ENCODE peak calls at places on chromosomes 12 and 14, in seven cellular contexts. F is nephron progenitor cell, R is AG09319, D is tibial artery, S is breast epithelium, X is cardiac fibroblast, V is left ventricle myocardium inferior. N is an unnamed sample.

GRCh38 chr12:24928131-24928530 is 20.8 kb downstream of the BCAT1 start:
- DNase-seq in F (no peak), V (no peak), D (no peak), S (no peak), R (no peak), X (no peak), N (no peak)

GRCh38 chr14:61927521-61927920 is 165.3 kb downstream of the SNAPC1 start:
- DNase-seq in S (no peak), X (peak), F (no peak), V (no peak), R (no peak), D (no peak), N (no peak)

GRCh38 chr12:45729233-45730115 is at the start of gene ARID2:
- DNase-seq in R (no peak), F (peak), V (peak), X (peak), D (peak), S (peak), N (no peak)

GRCh38 chr14:30770376-30770775 is 104.0 kb upstream of the COCH start:
- DNase-seq in R (no peak), V (no peak), X (no peak), S (no peak), F (no peak), D (no peak), N (no peak)

GRCh38 chr12:117363953-117364486 is 2.6 kb upstream of the NOS1 start:
- DNase-seq in V (no peak), X (no peak), R (no peak), D (no peak), F (no peak), S (no peak), N (no peak)

GRCh38 chr12:123071401-123072304 is 79.2 kb downstream of the PITPNM2 start:
- DNase-seq in V (peak), F (no peak), R (no peak), D (no peak), X (no peak), S (no peak), N (no peak)

GRCh38 chr12:65878540-65878939 is 54.3 kb downstream of the HMGA2 start:
- DNase-seq in R (no peak), X (no peak), V (no peak), D (no peak), F (no peak), S (no peak), N (no peak)

GRCh38 chr14:96246535-96246839 is 9.5 kb upstream of the BDKRB1 start:
- DNase-seq in R (peak), F (no peak), D (no peak), V (no peak), X (peak), S (no peak), N (peak)

GRCh38 chr12:118307069-118307954 is 65.4 kb downstream of the TAOK3 start:
- DNase-seq in V (no peak), F (no peak), R (peak), D (no peak), S (no peak), X (peak), N (peak)

GRCh38 chr14:56108057-56108456 is 10.2 kb upstream of the PELI2 start:
- DNase-seq in V (no peak), F (no peak), D (no peak), S (no peak), R (no peak), X (no peak), N (no peak)

GRCh38 chr12:113190761-113191160 is 5.2 kb downstream of the RITA1 start:
- DNase-seq in X (peak), S (no peak), F (peak), D (no peak), V (no peak), R (no peak), N (no peak)

GRCh38 chr14:59484611-59485174 is 376 bp downstream of the JKAMP start:
- DNase-seq in F (no peak), S (no peak), D (no peak), X (peak), V (no peak), R (no peak), N (no peak)

GRCh38 chr14:77208266-77208978 is 26.8 kb downstream of the TMEM63C start:
- DNase-seq in D (peak), V (peak), F (peak), R (peak), S (peak), X (peak), N (no peak)

GRCh38 chr12:65568517-65568916 is 255.8 kb upstream of the HMGA2 start:
- DNase-seq in D (no peak), X (peak), R (no peak), V (no peak), S (no peak), F (no peak), N (no peak)

GRCh38 chr12:129614221-129614885 is 289.5 kb downstream of the TMEM132D start:
- DNase-seq in D (no peak), V (no peak), R (no peak), F (no peak), X (no peak), S (no peak), N (no peak)

GRCh38 chr14:101504096-101504948 is 57.0 kb upstream of the DIO3 start:
- DNase-seq in R (no peak), D (peak), X (no peak), S (no peak), V (no peak), F (no peak), N (no peak)

GRCh38 chr14:88901199-88901588 is 76.7 kb downstream of the TTC8 start:
- DNase-seq in F (no peak), X (no peak), V (no peak), S (no peak), D (no peak), R (no peak), N (no peak)

GRCh38 chr12:104460973-104461693 is 4.4 kb downstream of the CHST11 start:
- DNase-seq in R (no peak), V (no peak), S (no peak), X (no peak), D (no peak), F (no peak), N (no peak)

GRCh38 chr12:81888341-81888740 is 129.2 kb upstream of the PPFIA2 start:
- DNase-seq in V (no peak), F (no peak), S (no peak), D (no peak), X (no peak), R (no peak), N (no peak)

GRCh38 chr12:10211101-10211974 is 1.3 kb upstream of the GABARAPL1 start:
- DNase-seq in X (no peak), D (peak), F (no peak), R (no peak), S (no peak), V (no peak), N (no peak)

GRCh38 chr14:30240685-30241084 is 313.0 kb upstream of the PRKD1 start:
- DNase-seq in F (no peak), V (no peak), R (no peak), X (peak), D (no peak), S (no peak), N (no peak)

GRCh38 chr14:52018252-52018651 is 28.9 kb downstream of the RTRAF start:
- DNase-seq in R (no peak), X (peak), D (no peak), F (no peak), S (no peak), V (no peak), N (no peak)

GRCh38 chr12:22101749-22102243 is 55.8 kb downstream of the CMAS start:
- DNase-seq in X (peak), S (no peak), V (no peak), F (no peak), R (peak), D (no peak), N (no peak)

GRCh38 chr12:67665679-67666078 is 17.1 kb downstream of the DYRK2 start:
- DNase-seq in X (no peak), R (no peak), D (no peak), S (no peak), F (no peak), V (no peak), N (no peak)

GRCh38 chr12:7079826-7080125 is 12.5 kb downstream of the C1R start:
- DNase-seq in X (peak), D (no peak), R (no peak), F (no peak), V (no peak), S (no peak), N (peak)

GRCh38 chr14:54742492-54743350 is 159.9 kb downstream of the GCH1 start:
- DNase-seq in R (no peak), V (no peak), D (no peak), S (no peak), F (no peak), X (no peak), N (no peak)

GRCh38 chr14:49997991-49998390 is 105.1 kb downstream of the ARF6 start:
- DNase-seq in F (no peak), D (no peak), V (no peak), X (no peak), R (no peak), S (no peak), N (no peak)

GRCh38 chr12:22518067-22518719 is 26.1 kb downstream of the C2CD5 start:
- DNase-seq in F (no peak), S (peak), D (no peak), R (no peak), X (peak), V (peak), N (no peak)

GRCh38 chr12:67320614-67321305 is 51.6 kb downstream of the CAND1 start:
- DNase-seq in D (no peak), X (peak), F (no peak), S (no peak), V (no peak), R (no peak), N (no peak)

GRCh38 chr12:105083551-105084105 is 630 bp downstream of the ALDH1L2 start:
- DNase-seq in X (peak), F (peak), S (peak), D (peak), R (no peak), V (peak), N (peak)

GRCh38 chr14:23300687-23301223 is 1.9 kb downstream of the PPP1R3E start:
- DNase-seq in F (no peak), D (peak), S (peak), V (peak), X (no peak), R (no peak), N (no peak)

GRCh38 chr12:750356-751191 is 1.8 kb upstream of the WNK1 start:
- DNase-seq in R (no peak), F (no peak), X (no peak), V (no peak), D (no peak), S (no peak), N (no peak)

GRCh38 chr12:42482086-42482819 is 107.3 kb downstream of the PRICKLE1 start:
- DNase-seq in S (peak), V (peak), F (no peak), X (peak), D (no peak), R (no peak), N (no peak)

DNA sequence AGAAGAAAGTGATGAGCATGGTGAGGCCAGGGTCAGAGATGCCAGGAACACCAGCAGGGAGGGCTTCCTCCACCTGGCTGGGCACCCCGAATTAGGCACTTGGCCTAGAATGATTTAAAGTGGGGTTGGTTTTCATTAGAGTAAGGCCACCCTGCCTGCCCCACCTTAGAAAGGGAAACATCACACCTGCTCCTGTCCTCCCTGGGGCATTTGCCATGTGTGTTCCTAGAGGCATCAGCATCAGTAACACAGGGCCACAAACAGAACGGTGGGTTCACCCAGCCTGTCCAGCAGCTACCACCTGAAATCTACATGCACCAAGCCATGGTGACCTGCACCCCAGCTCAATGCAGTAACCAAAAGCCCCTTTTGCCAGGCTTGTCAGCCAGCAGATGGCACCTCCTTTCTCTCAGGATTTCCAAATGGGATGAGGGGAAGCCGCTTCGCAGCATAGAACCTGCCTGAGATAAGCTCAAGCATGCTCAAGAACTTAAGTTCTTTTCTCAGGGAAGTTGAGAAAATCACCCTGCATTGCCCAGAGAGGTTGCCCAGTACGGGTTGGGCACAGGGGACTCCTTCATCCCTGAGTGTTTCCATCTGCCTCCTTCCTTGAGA is 338.8 kb downstream of the DPF3 start:
- DNase-seq in R (no peak), F (no peak), S (no peak), V (no peak), D (no peak), X (no peak), N (no peak)
- TF ChIP-seq CTCF in R (no peak), F (no peak), S (no peak), V (peak), D (no peak), X (no peak), N (no peak)

GRCh38 chr12:30701056-30701455 is 5.4 kb upstream of the IPO8 start:
- DNase-seq in X (peak), V (no peak), D (no peak), R (no peak), F (no peak), S (no peak), N (no peak)

GRCh38 chr12:30707628-30708342 is 12.1 kb upstream of the IPO8 start:
- DNase-seq in V (no peak), X (no peak), S (no peak), F (no peak), D (no peak), R (no peak), N (no peak)

GRCh38 chr12:30706476-30706875 is 10.8 kb upstream of the IPO8 start:
- DNase-seq in R (no peak), D (no peak), S (no peak), V (no peak), X (no peak), F (no peak), N (no peak)
- TF ChIP-seq CTCF in R (no peak), D (no peak), S (no peak), V (no peak), X (no peak), F (no peak), N (no peak)

DNA sequence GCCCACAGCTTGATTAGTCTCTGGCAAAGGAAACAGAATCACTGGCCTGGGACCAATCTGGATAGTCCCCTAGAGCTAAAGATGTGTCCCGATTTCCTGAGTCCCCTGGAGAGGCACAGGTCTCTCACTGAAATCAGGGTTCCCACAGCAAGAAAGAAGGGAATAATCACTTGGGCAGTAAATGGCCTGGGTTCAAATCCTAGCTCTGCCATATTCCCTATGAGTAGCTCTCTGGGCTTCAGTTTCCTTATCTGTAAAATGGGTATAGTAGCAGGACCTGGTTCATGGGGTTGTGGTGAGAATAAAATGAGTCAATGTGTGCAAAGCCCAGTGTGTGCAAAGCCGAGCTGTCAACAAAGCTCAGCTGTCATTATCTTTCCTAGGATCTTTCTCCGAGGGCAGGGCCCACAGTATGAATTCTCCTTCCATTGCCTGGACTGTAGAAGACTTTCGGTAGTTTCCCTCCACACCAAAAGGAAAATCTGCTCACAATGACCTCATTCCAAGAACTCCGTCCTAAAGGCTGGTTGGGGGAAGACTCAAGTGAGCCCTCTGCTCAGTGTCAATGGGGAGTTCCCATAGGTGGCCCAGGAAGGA is 12.6 kb upstream of the NCOR2 start:
- DNase-seq in S (no peak), R (no peak), X (no peak), D (no peak), V (no peak), F (no peak), N (no peak)
- TF ChIP-seq CTCF in S (no peak), R (no peak), X (no peak), D (no peak), V (no peak), F (no peak), N (no peak)

DNA sequence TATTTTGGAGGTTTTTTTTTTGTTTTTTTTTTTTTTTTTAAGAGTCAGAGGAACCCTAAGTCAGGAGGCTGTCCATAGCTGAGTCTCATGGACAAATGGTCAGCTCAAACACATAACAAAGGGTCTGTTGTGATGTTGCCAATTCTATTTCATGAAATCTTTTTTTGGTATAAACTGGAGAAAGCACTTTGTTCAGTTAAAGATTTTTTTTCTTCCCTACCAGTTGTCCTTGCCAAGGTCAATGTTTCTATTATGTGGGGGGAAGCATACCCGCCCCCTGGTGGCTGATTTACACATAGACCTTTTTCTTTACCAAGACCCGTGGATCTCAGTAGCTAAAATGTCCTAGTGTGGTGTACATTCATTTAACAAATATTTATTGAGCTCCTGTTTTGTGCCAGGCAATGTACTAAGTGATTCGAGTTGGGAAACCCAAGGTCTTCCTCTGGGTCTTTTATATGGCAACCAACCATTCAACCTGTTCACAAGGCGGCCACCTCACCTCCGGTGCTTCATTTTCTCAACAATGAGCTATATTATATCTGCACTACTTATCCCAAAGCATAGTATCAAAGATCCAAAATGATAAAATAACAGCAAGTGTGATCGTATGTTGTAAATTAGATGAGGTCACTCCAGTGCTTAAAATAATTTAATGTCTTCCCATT is 214.5 kb downstream of the PAH start:
- DNase-seq in D (no peak), V (no peak), F (peak), S (no peak), R (peak), X (peak), N (peak)
- TF ChIP-seq CTCF in D (peak), V (peak), F (peak), S (peak), R (peak), X (peak), N (peak)

GRCh38 chr12:121216102-121216501 is 6.2 kb downstream of the P2RX4 start:
- DNase-seq in S (no peak), D (no peak), V (no peak), F (no peak), R (no peak), X (no peak), N (no peak)

GRCh38 chr12:121217761-121218160 is 7.8 kb downstream of the P2RX4 start:
- DNase-seq in V (no peak), R (no peak), D (no peak), X (no peak), S (no peak), F (no peak), N (no peak)

GRCh38 chr12:121217066-121217465 is 7.1 kb downstream of the P2RX4 start:
- DNase-seq in V (no peak), S (no peak), D (no peak), F (no peak), R (no peak), X (no peak), N (no peak)

GRCh38 chr12:121218588-121219352 is 8.8 kb downstream of the P2RX4 start:
- DNase-seq in S (no peak), F (no peak), D (no peak), R (no peak), V (no peak), X (no peak), N (no peak)

DNA sequence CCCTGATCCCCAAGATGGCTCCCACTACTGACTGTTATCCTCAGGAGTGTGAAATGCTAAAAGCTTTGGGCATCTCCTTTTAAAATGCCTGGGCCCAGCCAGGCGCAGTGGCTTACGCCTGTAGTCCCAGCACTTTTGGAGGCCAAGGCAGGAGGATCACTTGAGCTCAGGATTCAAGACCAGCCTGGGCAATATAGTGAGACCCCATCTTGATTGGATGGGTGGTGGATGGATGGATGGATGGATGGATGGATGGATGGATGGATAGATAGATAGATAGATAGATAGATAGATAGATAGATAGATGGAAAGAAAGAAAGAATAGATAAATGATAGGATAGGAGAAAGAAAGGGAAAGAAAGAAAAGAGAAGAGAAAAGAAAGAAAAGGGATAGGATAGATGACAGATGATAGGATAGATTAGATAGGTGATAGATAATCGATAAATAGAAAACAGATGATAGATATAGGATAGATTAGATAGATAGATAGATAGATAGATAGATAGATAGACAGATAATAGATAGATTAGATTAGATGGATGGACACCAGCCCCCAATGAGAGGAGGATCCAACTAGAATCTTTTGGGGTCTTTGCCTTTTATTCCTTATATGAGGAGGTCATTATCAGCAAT is 9.5 kb downstream of the P2RX4 start:
- DNase-seq in V (no peak), X (no peak), R (no peak), S (no peak), F (no peak), D (no peak), N (no peak)
- TF ChIP-seq CTCF in V (no peak), X (no peak), R (no peak), S (no peak), F (no peak), D (no peak), N (no peak)

DNA sequence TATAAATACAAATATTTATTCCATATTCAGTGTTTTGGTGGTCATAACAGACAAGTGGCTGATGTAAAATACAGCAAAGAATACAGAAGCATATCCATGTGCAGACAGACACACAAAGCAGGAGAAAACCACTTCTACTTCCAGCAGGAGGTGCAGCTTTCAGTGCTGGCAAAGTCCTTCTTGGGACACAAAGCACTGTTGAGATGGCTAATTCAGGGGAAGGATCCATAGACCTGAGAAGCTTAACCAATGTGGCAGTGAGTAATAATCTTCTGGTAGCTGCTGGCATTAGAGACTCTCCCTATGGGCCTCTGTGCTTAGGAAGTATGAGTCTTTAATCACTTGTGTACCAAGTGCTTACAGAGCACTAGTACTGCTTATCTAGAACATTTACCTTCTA is 26.8 kb downstream of the AMN1 start:
- DNase-seq in V (no peak), S (no peak), X (peak), R (no peak), D (no peak), F (no peak), N (no peak)
- TF ChIP-seq CTCF in V (peak), S (no peak), X (peak), R (no peak), D (peak), F (no peak), N (peak)

N was measured in BJ.